ENCODE peak calls at places on chromosome 17, in five cellular contexts. E is heart right ventricle, G is lower leg skin, D is MCF 10A, R is uterus. V is an unnamed sample.

GRCh38 chr17:28524476-28525415 is 18.6 kb downstream of the FOXN1 start:
- DNase-seq in E (no peak), G (no peak), D (peak), R (no peak), V (no peak)

GRCh38 chr17:47697948-47698711 is 4.2 kb downstream of the TBKBP1 start:
- DNase-seq in E (no peak), G (peak), D (no peak), R (no peak), V (peak)

GRCh38 chr17:46841561-46842379 is 9.6 kb upstream of the WNT9B start:
- DNase-seq in E (no peak), G (no peak), D (no peak), R (no peak), V (no peak)

GRCh38 chr17:28878981-28879380 is 18.6 kb downstream of the FLOT2 start:
- DNase-seq in E (no peak), G (no peak), D (peak), R (no peak), V (no peak)

GRCh38 chr17:58706351-58707140 is 14.1 kb downstream of the RAD51C start:
- DNase-seq in E (no peak), G (no peak), D (no peak), R (no peak), V (peak)

GRCh38 chr17:78897639-78897996 is 5.4 kb downstream of the CEP295NL start:
- DNase-seq in E (no peak), G (no peak), D (no peak), R (no peak), V (no peak)

GRCh38 chr17:34447406-34447805 is 84.4 kb upstream of the CCL1 start:
- DNase-seq in E (no peak), G (no peak), D (no peak), R (no peak), V (no peak)

GRCh38 chr17:32772453-32773025 is 104.4 kb downstream of the MYO1D start:
- DNase-seq in E (no peak), G (no peak), D (no peak), R (no peak), V (no peak)

GRCh38 chr17:5770556-5771270 is 186.4 kb upstream of the NLRP1 start:
- DNase-seq in E (no peak), G (no peak), D (no peak), R (no peak), V (no peak)

GRCh38 chr17:29079887-29080286 is 36.9 kb downstream of the PIPOX start:
- DNase-seq in E (no peak), G (no peak), D (no peak), R (no peak), V (no peak)

GRCh38 chr17:57365420-57365819 is 109.1 kb downstream of the MSI2 start:
- DNase-seq in E (no peak), G (no peak), D (no peak), R (no peak), V (no peak)

GRCh38 chr17:66777689-66778225 is 57.2 kb upstream of the CACNG5 start:
- DNase-seq in E (no peak), G (no peak), D (no peak), R (no peak), V (peak)

GRCh38 chr17:48453447-48453846 is 23.4 kb upstream of the SKAP1 start:
- DNase-seq in E (no peak), G (no peak), D (no peak), R (no peak), V (no peak)

GRCh38 chr17:48123111-48123510 is 15.5 kb downstream of the SNX11 start:
- DNase-seq in E (no peak), G (no peak), D (no peak), R (no peak), V (no peak)

GRCh38 chr17:59366773-59367656 is 35.6 kb downstream of the YPEL2 start:
- DNase-seq in E (peak), G (no peak), D (no peak), R (peak), V (no peak)

GRCh38 chr17:47264171-47264570 is 10.5 kb downstream of the ITGB3 start:
- DNase-seq in E (no peak), G (no peak), D (no peak), R (no peak), V (no peak)

GRCh38 chr17:29588561-29589411 is 662 bp downstream of the GIT1 start:
- DNase-seq in E (peak), G (no peak), D (peak), R (peak), V (peak)

GRCh38 chr17:70901870-70902269 is 732.5 kb downstream of the KCNJ2 start:
- DNase-seq in E (no peak), G (no peak), D (no peak), R (no peak), V (no peak)

GRCh38 chr17:8384801-8385335 is 1.9 kb upstream of the RPL26 start:
- DNase-seq in E (no peak), G (no peak), D (no peak), R (no peak), V (peak)

GRCh38 chr17:1590031-1590746 is 27.6 kb upstream of the PITPNA start:
- DNase-seq in E (peak), G (no peak), D (peak), R (peak), V (no peak)

GRCh38 chr17:12765544-12765943 is 23.8 kb upstream of the ARHGAP44 start:
- DNase-seq in E (peak), G (no peak), D (peak), R (peak), V (no peak)

GRCh38 chr17:39813631-39814030 is 50.5 kb downstream of the IKZF3 start:
- DNase-seq in E (no peak), G (no peak), D (no peak), R (no peak), V (no peak)

GRCh38 chr17:2521257-2521656 is 9.6 kb upstream of the METTL16 start:
- DNase-seq in E (no peak), G (peak), D (no peak), R (no peak), V (no peak)

GRCh38 chr17:53032861-53033271 is 789.9 kb upstream of the KIF2B start:
- DNase-seq in E (peak), G (no peak), D (peak), R (no peak), V (no peak)

GRCh38 chr17:45989759-45990158 is 9.3 kb upstream of the STH start:
- DNase-seq in E (no peak), G (no peak), D (no peak), R (no peak), V (peak)

GRCh38 chr17:80431246-80432195 is 16.6 kb downstream of the ENDOV start:
- DNase-seq in E (no peak), G (no peak), D (no peak), R (no peak), V (peak)

GRCh38 chr17:59680314-59680713 is 26.9 kb downstream of the PTRH2 start:
- DNase-seq in E (no peak), G (no peak), D (no peak), R (no peak), V (no peak)

GRCh38 chr17:61997649-61998048 is 67.4 kb downstream of the MED13 start:
- DNase-seq in E (no peak), G (no peak), D (peak), R (no peak), V (no peak)

GRCh38 chr17:63039899-63040602 is 74.0 kb downstream of the TANC2 start:
- DNase-seq in E (no peak), G (no peak), D (peak), R (no peak), V (no peak)

GRCh38 chr17:50961282-50962220 is 95.4 kb upstream of the TOB1 start:
- DNase-seq in E (no peak), G (no peak), D (no peak), R (no peak), V (no peak)

GRCh38 chr17:48077555-48077954 is 23.7 kb downstream of the CBX1 start:
- DNase-seq in E (no peak), G (no peak), D (no peak), R (no peak), V (peak)

GRCh38 chr17:65509032-65509431 is 52.4 kb downstream of the AXIN2 start:
- DNase-seq in E (no peak), G (no peak), D (no peak), R (no peak), V (no peak)
- TF ChIP-seq CTCF in E (no peak), G (no peak), D (no peak), R (no peak), V (no peak)

DNA sequence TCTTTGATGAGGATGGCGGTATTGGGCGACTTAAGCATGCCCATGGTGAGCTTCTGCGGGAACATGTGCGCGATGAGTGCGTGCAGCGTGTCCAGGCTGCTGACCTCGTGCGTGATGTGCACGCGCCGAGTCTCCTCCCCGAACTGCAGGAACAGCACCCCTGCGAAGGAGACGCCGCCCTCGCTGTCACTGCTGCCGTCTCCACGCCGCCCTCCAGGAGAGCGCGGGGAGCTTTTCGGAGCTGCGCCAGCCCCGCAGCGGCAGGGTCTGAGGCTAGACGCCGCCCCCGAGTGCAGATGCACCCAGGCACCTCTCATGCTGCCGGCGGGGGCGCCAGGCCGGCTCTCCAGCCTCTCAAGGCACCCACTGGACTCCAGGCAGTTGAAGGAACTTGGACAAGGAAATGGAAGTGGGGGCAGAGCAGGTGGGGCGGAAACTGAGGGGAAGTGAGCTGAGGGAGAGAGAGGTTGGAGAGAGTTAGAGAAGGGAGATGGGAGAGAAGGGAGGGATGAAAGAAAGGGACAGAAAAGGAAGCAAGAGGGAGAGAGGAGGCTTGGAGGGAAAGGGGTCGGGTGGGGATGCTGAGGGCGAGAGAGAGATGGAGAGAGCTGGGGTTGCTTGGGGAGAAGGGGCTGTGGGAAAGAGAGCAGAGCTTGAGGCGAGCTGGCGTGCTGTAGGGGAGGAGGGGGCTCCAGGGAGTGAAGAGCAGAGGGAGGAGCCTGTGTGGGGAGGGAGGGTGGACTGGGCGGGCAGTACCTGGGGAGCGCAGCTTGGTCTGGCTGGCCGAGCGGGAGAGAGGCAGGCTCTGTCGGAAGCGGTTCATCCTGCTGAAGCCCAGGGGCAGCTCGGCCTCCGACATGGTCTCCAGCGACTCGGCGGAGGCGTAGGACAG is 42.1 kb downstream of the SRCIN1 start:
- DNase-seq in E (no peak), G (no peak), D (no peak), R (no peak), V (no peak)
- TF ChIP-seq CTCF in E (no peak), G (no peak), D (no peak), R (no peak), V (no peak)

DNA sequence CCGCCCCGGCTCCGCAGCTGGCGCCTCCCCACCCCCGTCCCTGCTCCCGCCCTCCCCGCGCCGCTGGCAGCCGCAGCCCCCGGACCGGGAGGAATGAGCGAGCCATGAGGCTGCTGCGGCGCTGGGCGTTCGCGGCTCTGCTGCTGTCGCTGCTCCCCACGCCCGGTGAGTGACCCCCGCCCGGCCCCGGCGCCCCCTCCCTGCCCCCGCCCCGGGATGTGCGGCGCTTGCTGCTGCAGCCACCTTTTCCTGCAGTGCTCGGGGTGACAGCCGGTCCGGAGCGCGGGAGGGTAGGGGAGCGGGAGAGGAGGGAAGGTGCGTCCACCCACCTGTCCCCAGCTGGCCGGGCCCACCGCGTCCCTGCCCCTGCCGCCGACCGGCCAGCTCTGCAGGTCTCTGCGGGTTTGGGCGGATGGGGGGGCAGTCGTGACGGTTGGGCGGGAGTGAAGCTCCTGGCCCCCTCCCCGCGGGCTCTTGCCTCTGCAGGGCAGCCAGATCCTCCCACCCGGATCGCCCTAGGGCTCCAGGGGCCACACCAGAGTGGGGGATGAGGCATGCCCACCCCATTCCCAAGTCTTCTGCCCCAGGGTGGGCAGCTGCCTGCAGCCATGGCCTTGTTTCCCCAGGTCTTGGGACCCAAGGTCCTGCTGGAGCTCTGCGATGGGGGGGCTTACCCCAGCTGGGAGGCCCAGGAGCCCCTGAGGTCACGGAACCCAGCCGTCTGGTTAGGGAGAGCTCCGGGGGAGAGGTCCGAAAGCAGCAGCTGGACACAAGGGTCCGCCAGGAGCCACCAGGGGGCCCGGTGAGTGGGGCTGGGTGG is 518 bp downstream of the ADAM11 start:
- DNase-seq in E (no peak), G (no peak), D (no peak), R (no peak), V (no peak)
- TF ChIP-seq CTCF in E (no peak), G (no peak), D (no peak), R (no peak), V (no peak)

GRCh38 chr17:82231312-82231561 is 2.4 kb downstream of the SLC16A3 start:
- DNase-seq in E (no peak), G (no peak), D (no peak), R (no peak), V (no peak)

GRCh38 chr17:82231562-82232321 is 2.9 kb downstream of the SLC16A3 start:
- DNase-seq in E (peak), G (no peak), D (peak), R (peak), V (no peak)

GRCh38 chr17:82229686-82230626 is 1.1 kb downstream of the SLC16A3 start:
- DNase-seq in E (no peak), G (peak), D (no peak), R (no peak), V (no peak)

GRCh38 chr17:82232322-82232785 is 3.5 kb downstream of the SLC16A3 start:
- DNase-seq in E (no peak), G (no peak), D (no peak), R (no peak), V (no peak)

GRCh38 chr17:82230627-82231311 is 1.9 kb downstream of the SLC16A3 start:
- DNase-seq in E (peak), G (peak), D (peak), R (peak), V (no peak)
- TF ChIP-seq CTCF in E (peak), G (peak), D (peak), R (peak), V (peak)

DNA sequence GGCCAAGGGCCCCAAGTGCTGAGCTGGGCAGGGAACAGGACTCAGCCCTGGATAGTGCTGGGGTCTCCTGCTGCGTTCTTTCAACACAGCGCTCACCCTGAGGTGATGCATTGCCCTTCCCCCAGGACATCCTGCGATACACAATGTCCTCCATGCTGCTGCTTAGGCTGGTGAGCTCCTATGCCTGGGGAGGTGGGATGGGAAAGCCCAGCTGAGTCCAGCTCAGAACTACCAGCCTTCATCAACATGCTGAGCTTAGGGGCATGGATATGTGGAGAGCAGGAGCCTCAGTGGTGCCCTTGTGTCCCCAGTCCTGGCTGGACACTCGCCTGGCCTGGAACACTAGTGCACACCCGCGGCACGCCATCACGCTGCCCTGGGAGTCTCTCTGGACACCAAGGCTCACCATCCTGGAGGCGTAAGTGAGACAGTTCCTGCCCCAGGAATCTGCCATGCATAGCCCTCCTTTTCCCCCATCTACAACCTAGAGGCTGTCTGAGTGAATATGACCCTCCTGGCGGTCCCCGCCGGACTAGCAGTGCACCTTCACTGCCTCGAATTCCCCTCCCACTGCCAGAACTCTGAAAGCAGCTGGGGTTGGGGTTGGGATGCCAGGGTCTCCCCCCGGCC is 710 bp downstream of the ZACN start:
- DNase-seq in E (no peak), G (no peak), D (no peak), R (no peak), V (peak)
- TF ChIP-seq CTCF in E (no peak), G (no peak), D (no peak), R (no peak), V (peak)

GRCh38 chr17:43533699-43534098 is 12.4 kb downstream of the ETV4 start:
- DNase-seq in E (no peak), G (no peak), D (no peak), R (no peak), V (peak)
- TF ChIP-seq CTCF in E (no peak), G (no peak), D (no peak), R (no peak), V (no peak)

GRCh38 chr17:7328009-7328408 is 1.1 kb downstream of the NEURL4 start:
- DNase-seq in E (no peak), G (no peak), D (no peak), R (no peak), V (no peak)

GRCh38 chr17:7327501-7327900 is 1.6 kb downstream of the NEURL4 start:
- DNase-seq in E (no peak), G (no peak), D (no peak), R (no peak), V (no peak)

GRCh38 chr17:7329360-7330098 is 394 bp upstream of the NEURL4 start:
- DNase-seq in E (peak), G (peak), D (peak), R (peak), V (peak)

GRCh38 chr17:7328840-7329359 is at the start of gene NEURL4:
- DNase-seq in E (no peak), G (no peak), D (no peak), R (no peak), V (no peak)

DNA sequence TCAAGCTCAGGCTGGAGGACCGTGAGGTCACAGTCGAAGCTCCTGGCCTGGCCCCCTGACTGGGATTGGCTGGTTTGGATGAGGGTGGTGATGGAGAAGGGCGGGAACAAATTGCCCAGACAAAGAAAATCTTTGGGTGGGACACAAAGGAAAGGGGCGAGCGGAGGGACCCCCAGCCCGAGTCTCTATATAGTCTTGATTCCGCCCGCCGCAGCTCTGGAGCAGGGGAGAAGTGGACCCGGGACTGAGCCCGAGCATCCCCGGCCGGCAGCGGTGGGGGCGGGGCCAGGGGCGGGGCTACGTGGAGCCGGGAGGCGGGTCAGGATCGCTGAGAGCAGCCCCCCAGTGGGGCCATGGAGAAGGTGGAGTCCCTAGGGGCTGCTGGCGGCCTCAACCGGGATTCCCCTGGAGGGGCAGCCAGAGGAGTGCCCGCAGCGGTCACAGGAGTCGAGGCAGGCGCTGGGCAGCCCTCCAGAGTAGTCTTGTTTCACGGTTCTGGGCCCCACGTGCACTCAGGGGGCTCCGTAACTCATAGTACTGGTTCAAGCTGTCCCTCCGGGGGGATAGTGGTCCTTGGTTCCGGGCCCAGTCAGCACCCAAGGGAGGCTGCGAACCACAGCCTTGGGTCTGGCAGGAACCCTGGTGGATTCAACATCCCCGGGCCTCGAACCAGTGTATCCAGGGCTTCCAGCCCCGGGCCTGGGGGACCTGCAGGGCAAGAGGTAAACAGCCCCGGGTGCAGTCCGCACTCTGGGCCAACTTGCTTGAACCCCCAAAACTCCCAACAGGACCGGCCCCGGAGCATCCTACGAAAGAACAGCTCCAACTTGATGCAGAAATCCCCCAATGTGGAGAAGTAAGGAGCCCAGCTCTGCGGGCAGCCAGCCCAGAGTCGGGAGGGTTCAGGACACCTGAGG is 1.2 kb upstream of the NEURL4 start:
- DNase-seq in E (peak), G (peak), D (peak), R (peak), V (no peak)
- TF ChIP-seq CTCF in E (no peak), G (no peak), D (no peak), R (no peak), V (no peak)

GRCh38 chr17:17108681-17109049 is 66.4 kb downstream of the MPRIP start:
- DNase-seq in E (no peak), G (no peak), D (no peak), R (no peak), V (peak)
- TF ChIP-seq CTCF in E (no peak), G (no peak), D (no peak), R (no peak), V (no peak)

GRCh38 chr17:74990581-74991105 is 3.2 kb downstream of the CDR2L start:
- DNase-seq in E (no peak), G (no peak), D (no peak), R (no peak), V (no peak)
- TF ChIP-seq CTCF in E (no peak), G (no peak), D (no peak), R (no peak), V (no peak)